ENCODE peak calls at places on chromosome 3, in eight cellular contexts. U is activated CD8-positive, alpha-beta T cell treated with anti-CD3 and anti-CD28 coated beads for 36 hours; M is HTR-8/SVneo; L is transverse colon; F is A549; S is AML-193; B is activated naive CD4-positive, alpha-beta T cell; Q is MM.1S. R is an unnamed sample.

GRCh38 chr3:18232317-18232716 is 192.8 kb downstream of the SATB1 start:
- DNase-seq in M (no peak), F (no peak), S (no peak), L (no peak), Q (no peak), U (no peak), B (no peak), R (no peak)

GRCh38 chr3:171810278-171811058 is at the start of gene PLD1:
- DNase-seq in S (no peak), U (peak; percentile 39), M (peak; percentile 71), Q (peak; percentile 86), L (peak; percentile 89), F (peak; percentile 83), B (peak; percentile 13), R (no peak)

GRCh38 chr3:96776818-96777217 is 37.6 kb upstream of the EPHA6 start:
- DNase-seq in S (no peak), B (no peak), U (no peak), M (no peak), Q (no peak), L (no peak), F (no peak), R (no peak)

GRCh38 chr3:107367353-107367752 is 9.9 kb upstream of the CCDC54 start:
- DNase-seq in U (peak; percentile 17), S (peak; percentile 56), F (peak; percentile 62), Q (no peak), L (no peak), M (peak; percentile 48), B (no peak), R (no peak)

GRCh38 chr3:46296826-46297225 is 54.6 kb downstream of the CCR3 start:
- DNase-seq in M (no peak), U (no peak), F (no peak), B (no peak), L (no peak), Q (no peak), S (no peak), R (no peak)

GRCh38 chr3:107432646-107433045 is 55.4 kb downstream of the CCDC54 start:
- DNase-seq in F (peak; percentile 33), L (no peak), U (no peak), M (no peak), B (no peak), Q (no peak), S (no peak), R (no peak)

GRCh38 chr3:67564973-67565372 is 89.4 kb downstream of the SUCLG2 start:
- DNase-seq in U (no peak), F (no peak), Q (no peak), L (no peak), B (no peak), M (no peak), S (no peak), R (no peak)

GRCh38 chr3:112773864-112774263 is 72.8 kb downstream of the CD200R1L start:
- DNase-seq in L (peak; percentile 15), M (no peak), S (no peak), B (no peak), Q (peak; percentile 99), F (peak; percentile 91), U (peak; percentile 36), R (no peak)

GRCh38 chr3:181791380-181791779 is 79.7 kb downstream of the SOX2 start:
- DNase-seq in L (no peak), U (no peak), Q (no peak), M (no peak), B (no peak), F (no peak), S (no peak), R (no peak)

GRCh38 chr3:65584002-65584401 is 454.7 kb downstream of the MAGI1 start:
- DNase-seq in L (no peak), S (no peak), F (no peak), Q (no peak), U (no peak), M (no peak), B (no peak), R (no peak)

R was measured in cortex of kidney.